ENCODE peak calls at places on chromosomes 11 and 22, in four cellular contexts. H is activated T-helper 1 cell treated with anti-CD3 and anti-CD28 coated beads, Interleukin-12 subunit alpha, Interleukin-12 subunit beta, Interleukin-2, Interleukin-4 antibody, amounts not matched to agents 30 ng/mL and 10 ng/mL and 1 ng/mL, durations not matched to agents 14 hours and 24 hours and 36 hours; E is RWPE1; D is right atrium auricular region. P is an unnamed sample.

GRCh38 chr11:64219354-64219684 is 6.7 kb downstream of the TRPT1 start:
- DNase-seq in H (no peak), E (no peak), D (no peak), P (no peak)

GRCh38 chr11:22479986-22480740 is 142.0 kb downstream of the SLC17A6 start:
- DNase-seq in H (no peak), E (no peak), D (no peak), P (no peak)

GRCh38 chr22:41939981-41940852 is 6.7 kb downstream of the CENPM start:
- DNase-seq in H (peak), E (no peak), D (peak), P (no peak)

GRCh38 chr22:32850591-32851517 is 49.3 kb downstream of the TIMP3 start:
- DNase-seq in H (no peak), E (no peak), D (peak), P (no peak)

GRCh38 chr11:40514124-40514523 is 945.3 kb downstream of the LRRC4C start:
- DNase-seq in H (no peak), E (peak), D (no peak), P (no peak)

GRCh38 chr11:77704029-77704428 is 66.4 kb upstream of the CLNS1A start:
- DNase-seq in H (no peak), E (no peak), D (no peak), P (no peak)

GRCh38 chr22:27029584-27030130 is 372.3 kb downstream of the MIAT start:
- DNase-seq in H (no peak), E (no peak), D (no peak), P (no peak)

GRCh38 chr22:37304595-37305343 is 22.5 kb downstream of the CYTH4 start:
- DNase-seq in H (no peak), E (no peak), D (no peak), P (no peak)

GRCh38 chr11:12767022-12767421 is 92.8 kb downstream of the TEAD1 start:
- DNase-seq in H (no peak), E (no peak), D (no peak), P (no peak)

GRCh38 chr11:17389205-17389956 is 922 bp upstream of the KCNJ11 start:
- DNase-seq in H (peak), E (peak), D (no peak), P (peak)

GRCh38 chr22:49371325-49372110 is 456.2 kb downstream of the BRD1 start:
- DNase-seq in H (no peak), E (no peak), D (peak), P (no peak)

GRCh38 chr11:73866586-73866996 is 10.1 kb downstream of the COA4 start:
- DNase-seq in H (no peak), E (peak), D (peak), P (peak)

GRCh38 chr11:62081378-62082291 is 42.2 kb upstream of the INCENP start:
- DNase-seq in H (peak), E (peak), D (peak), P (peak)

GRCh38 chr11:79094601-79095000 is 346.2 kb downstream of the TENM4 start:
- DNase-seq in H (no peak), E (no peak), D (no peak), P (no peak)

GRCh38 chr22:50191041-50191740 is 5.5 kb downstream of the TRABD start:
- DNase-seq in H (peak), E (no peak), D (no peak), P (no peak)

GRCh38 chr11:46693597-46694012 is 6.8 kb downstream of the ARHGAP1 start:
- DNase-seq in H (no peak), E (no peak), D (no peak), P (no peak)

GRCh38 chr22:22168190-22168940 is 76.2 kb upstream of the VPREB1 start:
- DNase-seq in H (no peak), E (no peak), D (no peak), P (no peak)

GRCh38 chr11:95767498-95767897 is 22.1 kb downstream of the FAM76B start:
- DNase-seq in H (no peak), E (no peak), D (no peak), P (no peak)

GRCh38 chr11:14417975-14418374 is 59.0 kb upstream of the RRAS2 start:
- DNase-seq in H (no peak), E (no peak), D (no peak), P (no peak)

GRCh38 chr11:64088159-64089026 is 52.7 kb downstream of the FLRT1 start:
- DNase-seq in H (no peak), E (no peak), D (no peak), P (no peak)

GRCh38 chr11:14584595-14584994 is 59.0 kb upstream of the PDE3B start:
- DNase-seq in H (no peak), E (no peak), D (no peak), P (no peak)

GRCh38 chr22:37328017-37328416 is 45.7 kb downstream of the CYTH4 start:
- DNase-seq in H (no peak), E (peak), D (no peak), P (peak)

GRCh38 chr11:30596832-30597231 is 10.7 kb upstream of the MPPED2 start:
- DNase-seq in H (no peak), E (no peak), D (no peak), P (no peak)

GRCh38 chr11:75031771-75032549 is 43.2 kb downstream of the NEU3 start:
- DNase-seq in H (peak), E (peak), D (peak), P (peak)

GRCh38 chr22:43928418-43929307 is 5.1 kb downstream of the PNPLA3 start:
- DNase-seq in H (no peak), E (no peak), D (no peak), P (no peak)

GRCh38 chr22:18032455-18033101 is 8.2 kb upstream of the MICAL3 start:
- DNase-seq in H (no peak), E (peak), D (no peak), P (peak)